ENCODE peak calls at places on chromosome 12, in nine cellular contexts. I, H, C, Q, T, W, L, B and K are unnamed samples. For H3K4me1, the result is how much of the 10 kb centered on the place peaks cover.

GRCh38 chr12:6469609-6470374 is 685 bp downstream of the VAMP1 start:
- DNase-seq in I (no peak), H (no peak), C (no peak), Q (no peak), T (no peak), W (no peak), L (no peak), B (no peak), K (no peak)

GRCh38 chr12:54389536-54390175 is 5.1 kb upstream of the ZNF385A start:
- DNase-seq in I (no peak), H (no peak), C (no peak), Q (no peak), T (no peak), W (no peak), L (no peak), B (no peak), K (no peak)

GRCh38 chr12:32235251-32235650 is 128.6 kb downstream of the BICD1 start:
- DNase-seq in I (no peak), H (no peak), C (no peak), Q (no peak), T (no peak), W (no peak), L (no peak), B (no peak), K (no peak)

GRCh38 chr12:89236237-89236636 is 116.1 kb downstream of the DUSP6 start:
- DNase-seq in I (no peak), H (no peak), C (peak), Q (no peak), T (no peak), W (no peak), L (no peak), B (no peak), K (no peak)

GRCh38 chr12:121424632-121424992 is 24.7 kb downstream of the RNF34 start:
- DNase-seq in I (no peak), H (no peak), C (no peak), Q (no peak), T (no peak), W (no peak), L (no peak), B (no peak), K (no peak)

GRCh38 chr12:49974231-49974675 is 1.5 kb downstream of the AQP6 start:
- DNase-seq in I (no peak), H (no peak), C (peak), Q (peak), T (peak), W (peak), L (peak), B (no peak), K (peak)

GRCh38 chr12:86787419-86787818 is 531.2 kb upstream of the MGAT4C start:
- DNase-seq in I (no peak), H (no peak), C (no peak), Q (no peak), T (no peak), W (no peak), L (no peak), B (no peak), K (no peak)

GRCh38 chr12:11171953-11172675 is 1.1 kb downstream of the SMIM10L1 start:
- DNase-seq in I (peak), H (no peak), C (no peak), Q (no peak), T (no peak), W (no peak), L (no peak), B (no peak), K (no peak)

GRCh38 chr12:131126662-131127173 is 173.0 kb downstream of the ADGRD1 start:
- DNase-seq in I (no peak), H (no peak), C (no peak), Q (peak), T (no peak), W (no peak), L (no peak), B (no peak), K (peak)

GRCh38 chr12:27261866-27262265 is 17.8 kb downstream of the STK38L start:
- DNase-seq in I (no peak), H (no peak), C (no peak), Q (no peak), T (no peak), W (no peak), L (no peak), B (no peak), K (no peak)

GRCh38 chr12:64181504-64182291 is 40.4 kb downstream of the KICS2 start:
- DNase-seq in I (peak), H (no peak), C (peak), Q (peak), T (peak), W (peak), L (peak), B (no peak), K (no peak)

GRCh38 chr12:89238593-89238992 is 113.7 kb downstream of the DUSP6 start:
- DNase-seq in I (no peak), H (no peak), C (peak), Q (no peak), T (peak), W (no peak), L (peak), B (no peak), K (peak)

GRCh38 chr12:106670131-106670530 is 87.3 kb downstream of the RFX4 start:
- DNase-seq in I (no peak), H (no peak), C (no peak), Q (no peak), T (no peak), W (no peak), L (no peak), B (no peak), K (no peak)

GRCh38 chr12:15131462-15131861 is 89.8 kb downstream of the RERG start:
- DNase-seq in I (peak), H (no peak), C (no peak), Q (no peak), T (no peak), W (no peak), L (no peak), B (no peak), K (no peak)

GRCh38 chr12:88258396-88258795 is 116.3 kb downstream of the TMTC3 start:
- DNase-seq in I (no peak), H (no peak), C (no peak), Q (no peak), T (no peak), W (no peak), L (no peak), B (no peak), K (no peak)

GRCh38 chr12:3580071-3580749 is 89.2 kb downstream of the PRMT8 start:
- DNase-seq in I (no peak), H (no peak), C (no peak), Q (no peak), T (no peak), W (no peak), L (no peak), B (no peak), K (no peak)

GRCh38 chr12:54725233-54725843 is 77.2 kb upstream of the DCD start:
- DNase-seq in I (peak), H (no peak), C (peak), Q (no peak), T (peak), W (no peak), L (no peak), B (no peak), K (no peak)

GRCh38 chr12:129351481-129351880 is 498.2 kb downstream of the GLT1D1 start:
- DNase-seq in I (no peak), H (no peak), C (no peak), Q (no peak), T (no peak), W (no peak), L (no peak), B (no peak), K (no peak)

GRCh38 chr12:121181181-121181580 is 28.7 kb upstream of the P2RX4 start:
- DNase-seq in I (no peak), H (no peak), C (no peak), Q (no peak), T (no peak), W (no peak), L (no peak), B (no peak), K (no peak)

GRCh38 chr12:103442187-103442564 is 53.6 kb downstream of the C12orf42 start:
- DNase-seq in I (no peak), H (no peak), C (no peak), Q (no peak), T (no peak), W (no peak), L (no peak), B (no peak), K (no peak)

GRCh38 chr12:79424109-79424721 is 266.5 kb downstream of the PAWR start:
- DNase-seq in I (peak), H (no peak), C (peak), Q (no peak), T (no peak), W (no peak), L (no peak), B (no peak), K (no peak)

GRCh38 chr12:45728625-45729232 is 777 bp upstream of the ARID2 start:
- DNase-seq in I (peak), H (peak), C (peak), Q (peak), T (peak), W (peak), L (peak), B (peak), K (peak)

GRCh38 chr12:49462103-49462739 is 76.6 kb upstream of the KCNH3 start:
- DNase-seq in I (no peak), H (no peak), C (peak), Q (no peak), T (peak), W (no peak), L (no peak), B (no peak), K (no peak)

GRCh38 chr12:108495054-108495453 is 20.0 kb upstream of the FICD start:
- DNase-seq in I (peak), H (no peak), C (peak), Q (no peak), T (peak), W (no peak), L (no peak), B (no peak), K (no peak)

GRCh38 chr12:93571360-93571853 is 1.1 kb upstream of the SOCS2 start:
- DNase-seq in I (peak), H (no peak), C (peak), Q (peak), T (peak), W (peak), L (peak), B (no peak), K (peak)

GRCh38 chr12:93569301-93569655 is 3.2 kb upstream of the SOCS2 start:
- DNase-seq in I (no peak), H (no peak), C (no peak), Q (no peak), T (no peak), W (no peak), L (no peak), B (no peak), K (no peak)

GRCh38 chr12:93571854-93572711 is at the start of gene SOCS2:
- DNase-seq in I (peak), H (no peak), C (peak), Q (peak), T (no peak), W (peak), L (peak), B (no peak), K (peak)

GRCh38 chr12:93569656-93570551 is 2.6 kb upstream of the SOCS2 start:
- DNase-seq in I (peak), H (no peak), C (peak), Q (peak), T (peak), W (peak), L (peak), B (peak), K (peak)

DNA sequence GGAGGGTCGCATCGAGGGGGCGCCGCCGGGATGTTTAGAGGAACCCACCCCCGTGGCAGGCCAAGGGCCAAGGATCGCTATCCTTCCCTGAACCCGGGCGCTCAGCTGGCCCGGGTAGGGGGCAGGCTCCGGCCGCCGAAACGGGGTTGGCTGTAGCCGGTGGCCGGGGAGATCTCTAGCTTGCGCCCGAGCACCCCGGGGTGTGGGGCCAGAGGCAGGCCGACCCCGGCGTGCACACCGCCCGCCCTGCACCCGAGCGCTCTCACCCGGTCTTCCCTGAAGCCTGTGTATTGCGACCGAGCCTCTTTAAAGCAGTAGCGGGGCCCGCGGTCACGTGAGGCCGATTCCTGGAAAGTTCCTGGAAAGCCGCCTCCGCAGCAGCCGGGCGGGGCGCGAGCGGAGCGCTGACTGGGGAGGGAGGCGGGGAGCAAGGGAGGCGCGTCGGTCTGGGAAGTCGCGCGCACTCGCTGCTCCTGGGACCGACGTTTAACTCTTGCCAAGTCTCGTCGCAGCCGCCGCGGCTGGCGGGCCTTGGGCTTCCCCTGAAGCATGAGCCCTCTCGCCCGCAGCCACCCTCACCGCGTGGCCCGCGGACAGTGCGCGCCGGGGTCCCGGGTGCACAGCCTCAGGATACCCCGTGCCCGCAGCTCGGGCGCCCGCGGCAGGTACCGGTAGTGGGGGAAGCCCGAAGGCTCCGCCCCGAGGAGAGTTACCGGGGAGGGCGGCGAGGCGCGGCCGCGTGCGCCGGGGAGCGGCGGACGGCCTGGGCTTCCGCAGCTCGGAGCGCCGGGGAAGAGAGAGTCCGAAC is 1.7 kb upstream of the SOCS2 start:
- DNase-seq in I (peak), H (no peak), C (peak), Q (peak), T (peak), W (peak), L (peak), B (peak), K (peak)
- TF ChIP-seq POLR2A in I (peak), H (peak), C (no peak), Q (peak), T (no peak), W (peak), L (peak), B (peak), K (no peak)

GRCh38 chr12:115457798-115458197 is 773.8 kb upstream of the TBX3 start:
- DNase-seq in I (no peak), H (no peak), C (no peak), Q (no peak), T (no peak), W (no peak), L (no peak), B (no peak), K (no peak)
- H3K4me1 ChIP-seq in I (under half), H (under half), C (under half), Q (under half), T (under half), W (under half), L (under half), B (under half), K (under half)

GRCh38 chr12:51951199-51951842 is at the start of gene ACVR1B:
- DNase-seq in I (peak), H (no peak), C (peak), Q (peak), T (peak), W (peak), L (peak), B (peak), K (peak)
- TF ChIP-seq POLR2A in I (peak), H (peak), C (peak), Q (no peak), T (no peak), W (peak), L (peak), B (no peak), K (no peak)

DNA sequence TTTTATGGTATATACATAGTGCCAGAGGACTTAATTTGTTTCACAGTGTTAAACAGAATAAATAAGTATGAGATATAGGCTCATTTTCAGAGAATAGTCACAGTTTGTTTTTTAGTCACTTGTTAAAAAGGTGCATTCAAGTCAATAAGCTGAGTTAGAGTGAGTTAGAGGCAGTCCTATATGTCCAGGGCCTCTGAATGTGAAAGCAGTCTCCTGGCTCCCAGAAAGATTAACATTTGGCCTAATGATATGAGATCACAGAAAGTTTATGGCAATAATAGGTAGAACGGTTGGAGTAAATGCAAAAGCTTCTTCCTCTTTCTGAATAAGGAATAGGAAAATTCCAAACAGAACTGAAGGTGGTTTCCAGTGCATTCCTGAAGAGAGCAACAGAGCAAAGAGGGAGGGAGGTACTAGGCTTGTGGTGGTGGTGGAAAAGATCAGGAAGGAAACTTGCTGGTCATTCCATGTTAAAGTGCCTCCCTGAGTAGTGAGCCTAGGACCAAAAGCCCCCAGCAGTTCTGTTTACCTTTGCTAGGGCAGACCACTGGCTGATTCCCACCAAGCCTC is 54.4 kb downstream of the SLC38A4 start:
- DNase-seq in I (no peak), H (no peak), C (peak), Q (no peak), T (no peak), W (no peak), L (no peak), B (no peak), K (no peak)
- H3K4me1 ChIP-seq in I (under half), H (under half), C (under half), Q (under half), T (under half), W (under half), L (under half), B (under half), K (under half)

GRCh38 chr12:124392991-124393790 is 98.3 kb downstream of the RFLNA start:
- DNase-seq in I (no peak), H (no peak), C (peak), Q (peak), T (peak), W (peak), L (peak), B (peak), K (peak)
- TF ChIP-seq POLR2A in I (no peak), H (no peak), C (peak), Q (no peak), T (no peak), W (no peak), L (no peak), B (no peak), K (no peak)

DNA sequence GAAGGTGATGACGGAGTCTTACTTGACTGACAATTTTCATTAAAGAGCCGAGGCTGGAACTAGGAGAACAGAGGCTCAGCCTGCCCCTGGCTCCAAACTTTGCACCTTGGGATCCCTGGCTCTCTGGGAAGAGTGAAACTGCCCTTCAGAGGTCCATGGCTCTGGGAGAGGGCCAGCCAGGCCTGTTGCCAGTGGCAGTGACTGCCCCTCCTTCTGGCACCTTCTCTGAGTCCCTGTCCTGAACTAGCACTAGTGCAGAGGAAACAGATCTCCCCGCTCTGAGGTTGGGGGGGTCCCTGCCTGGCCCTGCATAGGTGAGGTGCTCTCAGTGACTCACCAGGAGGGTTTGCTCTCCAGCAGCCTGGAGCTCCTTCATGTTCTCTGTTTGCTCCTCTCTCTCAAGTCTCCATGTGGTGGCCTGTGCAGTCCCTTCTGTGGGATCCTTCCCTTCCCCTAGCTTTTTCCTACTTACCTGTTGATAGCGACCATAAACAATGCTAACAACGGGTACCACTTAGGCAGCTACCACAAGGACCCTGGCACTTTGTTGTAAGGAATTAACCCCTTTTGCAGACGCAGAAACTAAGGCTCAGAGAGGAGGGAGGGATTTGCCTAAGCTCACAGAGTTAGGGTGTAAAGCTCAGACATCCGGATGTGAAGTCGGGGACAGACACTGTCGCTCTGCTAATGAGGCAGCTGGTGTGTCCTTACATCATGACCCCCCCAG is 22.4 kb downstream of the FAM222A start:
- DNase-seq in I (no peak), H (no peak), C (no peak), Q (peak), T (no peak), W (peak), L (peak), B (no peak), K (no peak)
- H3K4me1 ChIP-seq in I (under half), H (under half), C (under half), Q (under half), T (under half), W (under half), L (half or more), B (under half), K (under half)

DNA sequence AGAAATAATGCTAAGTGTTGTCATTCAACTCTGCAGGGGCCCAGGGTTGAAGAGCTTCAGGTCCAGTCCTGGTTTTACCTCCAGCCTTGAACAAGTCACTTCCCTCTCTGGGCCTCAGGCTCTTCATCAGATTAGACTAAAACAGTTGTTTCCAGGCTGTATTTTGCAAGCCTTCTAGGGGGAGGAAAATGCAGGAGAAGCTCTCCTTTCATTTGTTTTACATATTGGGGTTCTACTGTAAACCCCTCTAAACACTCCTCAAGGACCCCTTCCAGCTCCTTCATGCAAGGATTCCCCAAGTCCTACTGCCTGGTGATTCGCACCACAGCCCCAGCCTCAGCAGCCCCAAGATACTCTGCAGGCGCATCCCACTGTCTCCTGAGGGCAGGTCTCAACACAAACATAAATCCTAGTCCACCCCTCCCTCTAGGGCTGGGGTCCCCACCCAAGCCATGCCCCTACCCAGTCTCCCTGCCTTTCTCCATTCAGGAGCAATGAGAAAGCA is 2.7 kb downstream of the SDR9C7 start:
- DNase-seq in I (no peak), H (no peak), C (peak), Q (no peak), T (peak), W (no peak), L (no peak), B (peak), K (no peak)
- TF ChIP-seq POLR2A in I (no peak), H (no peak), C (no peak), Q (no peak), T (no peak), W (no peak), L (no peak), B (no peak), K (no peak)